ENCODE peak calls at places on chromosome X, in ten cellular contexts. P is GM23338, Q is NB4, F is fibroblast of pulmonary artery, V is cardiac muscle cell, D is psoas muscle, T is tibial artery, X is choroid plexus epithelial cell, U is neural progenitor cell, I is epithelial cell of esophagus. E is an unnamed sample.

GRCh38 chrX:103400931-103401330 is 24.6 kb downstream of the BEX3 start:
- DNase-seq in P (no peak), Q (no peak), F (no peak), V (no peak), D (no peak), T (no peak), X (no peak), U (no peak), I (no peak), E (no peak)

GRCh38 chrX:10015711-10016515 is 48.8 kb downstream of the CLDN34 start:
- DNase-seq in P (peak), Q (no peak), F (peak), V (peak), D (peak), T (peak), X (no peak), U (peak), I (no peak), E (no peak)

GRCh38 chrX:18668468-18668867 is 3.4 kb downstream of the RS1 start:
- DNase-seq in P (no peak), Q (no peak), F (no peak), V (no peak), D (no peak), T (no peak), X (no peak), U (no peak), I (no peak), E (no peak)

GRCh38 chrX:134669378-134670098 is 11.3 kb upstream of the PLAC1 start:
- DNase-seq in P (no peak), Q (no peak), F (peak), V (peak), D (peak), T (no peak), X (peak), U (no peak), I (peak), E (peak)

GRCh38 chrX:134713618-134714107 is 55.4 kb upstream of the PLAC1 start:
- DNase-seq in P (no peak), Q (no peak), F (no peak), V (no peak), D (no peak), T (no peak), X (no peak), U (no peak), I (no peak), E (no peak)

GRCh38 chrX:72142931-72143709 is 11.4 kb upstream of the RTL5 start:
- DNase-seq in P (no peak), Q (peak), F (no peak), V (no peak), D (no peak), T (no peak), X (no peak), U (no peak), I (no peak), E (no peak)

GRCh38 chrX:55624403-55624802 is 1.2 kb downstream of the FOXR2 start:
- DNase-seq in P (no peak), Q (no peak), F (no peak), V (no peak), D (no peak), T (no peak), X (no peak), U (no peak), I (no peak), E (no peak)

GRCh38 chrX:34300871-34301270 is 168.8 kb upstream of the FAM47A start:
- DNase-seq in P (peak), Q (peak), F (peak), V (peak), D (no peak), T (no peak), X (peak), U (peak), I (peak), E (peak)

GRCh38 chrX:154402622-154403127 is 4.5 kb downstream of the RPL10 start:
- DNase-seq in P (no peak), Q (no peak), F (no peak), V (no peak), D (no peak), T (peak), X (no peak), U (no peak), I (no peak), E (no peak)

GRCh38 chrX:119763175-119763574 is 4.8 kb downstream of the SOWAHD start:
- DNase-seq in P (peak), Q (no peak), F (peak), V (peak), D (no peak), T (no peak), X (peak), U (peak), I (no peak), E (peak)

GRCh38 chrX:129653985-129654651 is 638 bp downstream of the APLN start:
- DNase-seq in P (peak), Q (peak), F (no peak), V (no peak), D (no peak), T (peak), X (peak), U (no peak), I (no peak), E (no peak)

DNA sequence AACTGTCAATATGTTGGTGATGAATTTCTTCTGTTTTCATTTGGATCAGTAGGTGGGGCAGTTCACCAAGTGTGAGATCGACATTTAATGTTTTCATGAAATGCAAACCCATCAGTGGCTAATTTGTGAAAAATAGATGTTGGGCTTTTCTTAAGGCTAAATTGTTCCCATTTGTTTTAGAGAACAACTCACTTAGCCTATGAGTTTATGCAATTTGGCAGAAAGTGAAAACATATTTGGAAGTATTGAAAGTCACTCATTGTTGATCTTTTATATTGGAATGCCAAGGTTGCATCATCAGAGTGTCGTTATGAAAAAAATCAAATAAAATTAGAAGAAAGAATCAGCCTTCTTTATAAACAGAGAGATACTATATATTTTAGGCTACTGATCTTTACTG is 132.4 kb downstream of the RPA4 start:
- DNase-seq in P (no peak), Q (no peak), F (no peak), V (no peak), D (no peak), T (no peak), X (peak), U (no peak), I (no peak), E (no peak)
- H3K4me3 ChIP-seq in P (no peak), Q (no peak), F (no peak), V (no peak), D (no peak), T (no peak), X (no peak), U (no peak), I (no peak), E (no peak)

DNA sequence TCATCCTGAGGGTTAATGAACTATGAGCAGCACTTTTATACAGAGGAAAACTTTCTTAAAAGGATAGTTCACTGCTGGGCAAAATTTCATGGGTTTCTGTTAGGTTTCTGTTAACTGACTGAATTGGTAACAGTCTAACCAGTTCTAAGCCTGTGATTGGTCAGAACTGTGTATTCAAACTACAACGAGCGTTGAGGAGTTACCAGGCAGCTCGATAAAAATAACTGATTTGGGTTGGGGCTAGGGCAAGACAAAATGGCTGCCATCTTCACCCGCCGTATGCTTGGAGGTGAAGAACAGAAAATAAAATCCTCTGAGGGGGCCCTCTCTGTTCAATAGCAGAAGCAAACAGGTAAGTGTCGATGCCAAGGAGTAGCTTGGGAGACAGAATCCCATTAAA is 22.0 kb downstream of the FAM133A start:
- DNase-seq in P (peak), Q (no peak), F (no peak), V (no peak), D (no peak), T (no peak), X (no peak), U (no peak), I (no peak), E (no peak)
- TF ChIP-seq CTCF in P (no peak), Q (no peak), F (no peak), V (no peak), D (no peak), T (no peak), X (no peak), U (no peak), I (no peak), E (no peak)

GRCh38 chrX:16807548-16807947 is 21.3 kb downstream of the TXLNG start:
- DNase-seq in P (peak), Q (no peak), F (peak), V (peak), D (no peak), T (no peak), X (no peak), U (peak), I (no peak), E (peak)
- H3K4me3 ChIP-seq in P (no peak), Q (no peak), F (peak), V (no peak), D (peak), T (no peak), X (no peak), U (no peak), I (no peak), E (no peak)

GRCh38 chrX:115639481-115639880 is 78.5 kb downstream of the PLS3 start:
- DNase-seq in P (peak), Q (no peak), F (no peak), V (no peak), D (no peak), T (no peak), X (peak), U (peak), I (no peak), E (no peak)

GRCh38 chrX:115642895-115643530 is 82.0 kb downstream of the PLS3 start:
- DNase-seq in P (peak), Q (peak), F (peak), V (peak), D (no peak), T (no peak), X (peak), U (peak), I (peak), E (peak)

GRCh38 chrX:115642304-115642703 is 81.3 kb downstream of the PLS3 start:
- DNase-seq in P (peak), Q (peak), F (no peak), V (peak), D (no peak), T (no peak), X (no peak), U (peak), I (no peak), E (peak)
- TF ChIP-seq CTCF in P (no peak), Q (no peak), F (no peak), V (no peak), D (no peak), T (no peak), X (no peak), U (no peak), I (no peak), E (no peak)

GRCh38 chrX:11786862-11787261 is 28.8 kb downstream of the MSL3 start:
- DNase-seq in P (no peak), Q (no peak), F (peak), V (peak), D (no peak), T (no peak), X (peak), U (no peak), I (peak), E (no peak)
- H3K4me3 ChIP-seq in P (no peak), Q (no peak), F (peak), V (no peak), D (no peak), T (no peak), X (no peak), U (no peak), I (peak), E (no peak)

GRCh38 chrX:47854474-47854873 is 17.8 kb downstream of the ZNF81 start:
- DNase-seq in P (peak), Q (peak), F (peak), V (peak), D (peak), T (no peak), X (peak), U (peak), I (peak), E (peak)
- TF ChIP-seq CTCF in P (peak), Q (peak), F (peak), V (peak), D (peak), T (peak), X (peak), U (peak), I (peak), E (peak)

GRCh38 chrX:106168107-106168506 is at the start of gene PWWP3B:
- DNase-seq in P (peak), Q (no peak), F (peak), V (peak), D (no peak), T (no peak), X (peak), U (peak), I (peak), E (peak)
- H3K4me3 ChIP-seq in P (peak), Q (no peak), F (peak), V (peak), D (no peak), T (no peak), X (peak), U (peak), I (peak), E (no peak)

GRCh38 chrX:150196300-150196699 is 166.8 kb upstream of the MAMLD1 start:
- DNase-seq in P (peak), Q (no peak), F (no peak), V (no peak), D (no peak), T (no peak), X (no peak), U (peak), I (no peak), E (no peak)
- TF ChIP-seq CTCF in P (no peak), Q (no peak), F (no peak), V (no peak), D (no peak), T (no peak), X (no peak), U (no peak), I (no peak), E (no peak)

DNA sequence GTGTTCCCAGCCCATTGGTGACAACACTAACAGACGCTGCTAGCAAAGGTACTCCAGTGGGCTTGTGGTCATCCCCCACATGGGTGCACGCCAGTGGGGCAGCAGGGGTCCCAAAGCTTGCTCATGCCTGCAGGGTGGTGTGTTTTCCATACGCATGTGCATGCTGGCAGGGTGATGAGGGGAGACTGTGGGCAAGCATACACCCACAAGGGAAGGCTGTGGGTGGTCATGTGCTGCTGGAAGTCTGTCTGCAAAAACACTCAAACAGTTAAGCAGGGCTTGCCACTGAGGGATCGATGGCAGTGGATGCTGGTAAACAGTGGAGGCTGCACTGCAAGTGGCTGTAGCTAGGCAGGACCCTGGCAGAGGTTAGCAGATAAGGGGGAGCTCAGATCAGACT is 79.9 kb downstream of the FAAH2 start:
- DNase-seq in P (no peak), Q (no peak), F (no peak), V (no peak), D (no peak), T (no peak), X (no peak), U (no peak), I (no peak), E (no peak)
- H3K4me3 ChIP-seq in P (no peak), Q (no peak), F (no peak), V (no peak), D (no peak), T (no peak), X (no peak), U (no peak), I (no peak), E (no peak)

DNA sequence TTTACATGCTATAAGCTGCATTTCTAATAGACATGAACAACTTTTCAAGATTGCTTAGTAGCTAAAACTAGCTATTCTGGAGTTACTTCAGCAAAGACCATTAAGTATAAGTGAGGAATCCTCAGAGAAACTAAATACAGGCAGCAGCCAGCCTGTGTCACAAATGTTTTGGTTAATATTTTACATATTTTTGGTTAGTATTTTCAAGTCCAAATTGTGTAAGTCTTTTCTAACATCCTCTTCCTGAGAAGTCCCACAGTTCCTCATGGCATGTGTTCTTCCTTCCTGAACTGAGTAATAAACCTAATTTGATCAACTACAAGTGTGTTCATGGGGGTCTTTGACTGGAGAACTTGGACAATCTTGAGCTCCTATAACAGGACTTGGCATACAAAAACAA is 42.4 kb upstream of the MCF2 start:
- DNase-seq in P (no peak), Q (no peak), F (peak), V (peak), D (no peak), T (no peak), X (peak), U (no peak), I (no peak), E (no peak)
- TF ChIP-seq CTCF in P (no peak), Q (no peak), F (no peak), V (no peak), D (no peak), T (no peak), X (no peak), U (no peak), I (no peak), E (no peak)

E was measured in cardiac fibroblast.